ENCODE peak calls at places on chromosomes 6 and 20, in four cellular contexts. C, Q, B and X are unnamed samples.

GRCh38 chr6:118889163-118889562 is 4.8 kb upstream of the ASF1A start:
- DNase-seq in C (no peak), Q (no peak), B (no peak), X (no peak)

GRCh38 chr6:17987576-17988421 is at the start of gene KIF13A:
- DNase-seq in C (peak; percentile 66), Q (peak; percentile 55), B (peak; percentile 83), X (peak; percentile 64)

GRCh38 chr20:31767805-31768204 is 28.7 kb downstream of the TPX2 start:
- DNase-seq in C (no peak), Q (no peak), B (no peak), X (no peak)

GRCh38 chr6:166624275-166624674 is 2.8 kb downstream of the RPS6KA2 start:
- DNase-seq in C (no peak), Q (peak; percentile 85), B (peak; percentile 28), X (no peak)

GRCh38 chr6:99236010-99236409 is 113.5 kb downstream of the FAXC start:
- DNase-seq in C (no peak), Q (no peak), B (no peak), X (no peak)

GRCh38 chr6:127397729-127398609 is 54.6 kb upstream of the ECHDC1 start:
- DNase-seq in C (no peak), Q (peak; percentile 8), B (no peak), X (no peak)

GRCh38 chr6:47634210-47635047 is 64.0 kb upstream of the ADGRF4 start:
- DNase-seq in C (no peak), Q (no peak), B (peak; percentile 26), X (no peak)

GRCh38 chr20:47161411-47161810 is 195.1 kb downstream of the ZMYND8 start:
- DNase-seq in C (no peak), Q (no peak), B (no peak), X (no peak)

GRCh38 chr20:755931-756330 is 12.4 kb downstream of the SLC52A3 start:
- DNase-seq in C (no peak), Q (no peak), B (no peak), X (no peak)

GRCh38 chr20:43914697-43915208 is at the start of gene TOX2:
- DNase-seq in C (peak; percentile 76), Q (peak; percentile 49), B (no peak), X (peak; percentile 74)

GRCh38 chr6:56953597-56954388 is 1.1 kb upstream of the BEND6 start:
- DNase-seq in C (no peak), Q (peak; percentile 52), B (peak; percentile 19), X (no peak)

GRCh38 chr6:3421763-3422456 is 34.9 kb downstream of the SLC22A23 start:
- DNase-seq in C (peak; percentile 51), Q (no peak), B (peak; percentile 85), X (no peak)

GRCh38 chr6:126440923-126441322 is 101.0 kb downstream of the CENPW start:
- DNase-seq in C (no peak), Q (no peak), B (no peak), X (no peak)

GRCh38 chr20:8370774-8371173 is 238.7 kb downstream of the PLCB1 start:
- DNase-seq in C (no peak), Q (no peak), B (no peak), X (no peak)

GRCh38 chr20:10985536-10985935 is 311.7 kb upstream of the JAG1 start:
- DNase-seq in C (no peak), Q (no peak), B (peak; percentile 18), X (no peak)

GRCh38 chr6:41182069-41183034 is 18.6 kb downstream of the TREML2 start:
- DNase-seq in C (peak; percentile 36), Q (peak; percentile 92), B (peak; percentile 73), X (no peak)

GRCh38 chr6:152981989-152982767 is 663 bp downstream of the FBXO5 start:
- DNase-seq in C (no peak), Q (peak; percentile 47), B (no peak), X (no peak)

GRCh38 chr6:73704260-73704659 is 8.3 kb downstream of the CD109 start:
- DNase-seq in C (no peak), Q (no peak), B (peak; percentile 66), X (no peak)

GRCh38 chr6:64812138-64812537 is 894.9 kb downstream of the EYS start:
- DNase-seq in C (no peak), Q (no peak), B (no peak), X (no peak)

GRCh38 chr20:60304931-60305330 is 346.7 kb downstream of the CDH26 start:
- DNase-seq in C (no peak), Q (no peak), B (no peak), X (no peak)

GRCh38 chr20:8007490-8007889 is 12.1 kb downstream of the TMX4 start:
- DNase-seq in C (no peak), Q (peak; percentile 44), B (no peak), X (no peak)

GRCh38 chr6:52157301-52157930 is 28.8 kb upstream of the IL17A start:
- DNase-seq in C (peak; percentile 18), Q (no peak), B (peak; percentile 50), X (no peak)

GRCh38 chr20:47230811-47231256 is 125.7 kb downstream of the ZMYND8 start:
- DNase-seq in C (no peak), Q (peak; percentile 15), B (no peak), X (no peak)

GRCh38 chr6:1606533-1607235 is 3.0 kb upstream of the FOXC1 start:
- DNase-seq in C (no peak), Q (peak; percentile 42), B (no peak), X (no peak)

GRCh38 chr6:138662474-138662873 is 111.1 kb upstream of the CCDC28A start:
- DNase-seq in C (no peak), Q (no peak), B (no peak), X (no peak)

GRCh38 chr6:23140879-23141278 is 571.5 kb downstream of the HDGFL1 start:
- DNase-seq in C (no peak), Q (no peak), B (no peak), X (no peak)

GRCh38 chr20:36544134-36545018 is 3.1 kb downstream of the MYL9 start:
- DNase-seq in C (peak; percentile 68), Q (no peak), B (peak; percentile 11), X (no peak)

GRCh38 chr20:11814276-11814675 is 103.4 kb upstream of the BTBD3 start:
- DNase-seq in C (peak; percentile 18), Q (no peak), B (no peak), X (no peak)

GRCh38 chr6:145860562-145860961 is 46.0 kb upstream of the FBXO30 start:
- DNase-seq in C (no peak), Q (no peak), B (no peak), X (no peak)

GRCh38 chr6:6008648-6009421 is 2.1 kb upstream of the NRN1 start:
- DNase-seq in C (peak; percentile 88), Q (peak; percentile 88), B (peak; percentile 86), X (peak; percentile 70)

GRCh38 chr6:141403827-141404226 is 728.9 kb upstream of the GJE1 start:
- DNase-seq in C (no peak), Q (no peak), B (no peak), X (no peak)

GRCh38 chr6:10138917-10139316 is 276.0 kb downstream of the TFAP2A start:
- DNase-seq in C (no peak), Q (peak; percentile 8), B (no peak), X (no peak)

GRCh38 chr20:8132632-8133587 is 844 bp downstream of the PLCB1 start:
- DNase-seq in C (no peak), Q (no peak), B (peak; percentile 41), X (no peak)

GRCh38 chr20:14406495-14406894 is 69.1 kb upstream of the FLRT3 start:
- DNase-seq in C (no peak), Q (no peak), B (no peak), X (no peak)

GRCh38 chr20:23086056-23086551 is at the start of gene CD93:
- DNase-seq in C (no peak), Q (peak; percentile 86), B (peak; percentile 95), X (peak; percentile 39)

GRCh38 chr6:27157461-27158315 is 89.8 kb upstream of the PRSS16 start:
- DNase-seq in C (no peak), Q (peak; percentile 80), B (peak; percentile 57), X (no peak)

GRCh38 chr20:56453347-56453746 is 15.1 kb upstream of the RTF2 start:
- DNase-seq in C (no peak), Q (peak; percentile 62), B (no peak), X (no peak)

GRCh38 chr6:114783083-114783482 is 440.3 kb upstream of the HS3ST5 start:
- DNase-seq in C (no peak), Q (no peak), B (no peak), X (no peak)

GRCh38 chr20:3716195-3716834 is 3.9 kb upstream of the SIGLEC1 start:
- DNase-seq in C (peak; percentile 55), Q (peak; percentile 77), B (peak; percentile 60), X (no peak)

GRCh38 chr6:168516941-168517741 is 76.2 kb downstream of the SMOC2 start:
- DNase-seq in C (no peak), Q (no peak), B (no peak), X (no peak)
- TF ChIP-seq POLR2A in C (no peak), Q (no peak), B (no peak), X (no peak)

DNA sequence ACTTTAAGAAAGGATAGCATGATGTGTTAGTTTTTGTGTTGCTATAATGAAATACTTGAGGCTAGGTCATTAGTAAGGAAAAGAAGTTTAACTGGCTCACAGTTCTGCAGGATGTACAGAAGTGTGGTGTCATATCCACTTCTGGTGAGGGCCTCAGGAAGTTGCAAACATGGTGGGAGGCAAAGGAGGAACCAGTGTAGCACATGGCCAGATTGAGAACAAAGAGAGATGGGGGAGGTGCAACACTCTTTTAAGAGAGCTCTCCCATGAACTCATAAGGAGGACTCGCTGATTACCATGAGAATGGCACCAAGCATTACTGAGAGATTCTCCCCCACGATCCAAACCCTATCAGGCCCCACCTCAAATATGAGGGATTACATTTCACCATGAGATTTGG is 265.4 kb downstream of the RIMS1 start:
- DNase-seq in C (no peak), Q (peak; percentile 49), B (no peak), X (no peak)
- TF ChIP-seq POLR2A in C (no peak), Q (no peak), B (no peak), X (no peak)

DNA sequence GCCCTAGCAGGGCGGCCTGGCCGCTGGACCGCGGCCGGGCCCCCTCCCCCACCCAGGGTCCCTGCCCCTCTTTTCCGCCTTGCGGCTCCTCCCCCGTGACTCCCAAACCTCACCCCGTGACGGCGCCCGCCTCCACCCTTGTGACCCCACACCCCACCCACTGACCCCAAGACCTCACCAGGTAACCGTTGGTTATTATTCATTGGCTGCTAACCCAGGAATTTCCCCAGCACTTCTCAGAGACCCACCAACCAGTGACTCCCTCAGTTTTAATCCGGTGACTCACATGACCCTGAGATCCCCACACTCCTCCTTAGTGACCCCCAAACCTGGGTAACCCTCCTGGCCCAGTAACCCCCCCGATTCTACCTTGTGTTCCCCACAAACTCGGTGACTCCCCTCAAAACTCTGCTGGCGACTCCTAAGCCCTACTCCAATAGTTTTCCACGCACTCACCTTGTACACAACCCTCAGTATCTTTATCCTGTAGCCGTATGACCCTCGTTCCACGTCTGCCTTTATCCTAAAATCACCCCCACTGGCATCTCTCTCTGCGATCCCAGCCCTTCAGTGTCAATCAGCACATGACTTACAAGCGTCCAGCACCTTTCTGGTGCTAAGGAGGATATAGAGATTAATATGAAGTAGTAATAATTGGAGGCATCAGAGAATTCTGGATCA is 551 bp downstream of the ZNF76 start:
- DNase-seq in C (peak; percentile 54), Q (peak; percentile 81), B (no peak), X (peak; percentile 67)
- TF ChIP-seq POLR2A in C (no peak), Q (peak; percentile 9), B (no peak), X (no peak)

GRCh38 chr6:8657522-8657921 is 222.2 kb upstream of the SLC35B3 start:
- DNase-seq in C (no peak), Q (no peak), B (no peak), X (no peak)

GRCh38 chr6:8655670-8656454 is 220.5 kb upstream of the SLC35B3 start:
- DNase-seq in C (no peak), Q (no peak), B (no peak), X (no peak)

GRCh38 chr6:8652710-8653109 is 217.4 kb upstream of the SLC35B3 start:
- DNase-seq in C (no peak), Q (no peak), B (no peak), X (no peak)

GRCh38 chr6:8651998-8652397 is 216.7 kb upstream of the SLC35B3 start:
- DNase-seq in C (no peak), Q (no peak), B (no peak), X (no peak)
- TF ChIP-seq POLR2A in C (no peak), Q (no peak), B (no peak), X (no peak)